ENCODE peak calls at places on chromosomes 6 and 20, in seven cellular contexts. I, O, E, Y, W, B and Z are unnamed samples.

GRCh38 chr6:41451515-41452163 is 94.5 kb upstream of the FOXP4 start:
- DNase-seq in I (no peak), O (no peak), E (peak; percentile 74), Y (peak; percentile 38), W (no peak), B (no peak), Z (no peak)

GRCh38 chr20:50919567-50919966 is 11.7 kb downstream of the ADNP start:
- DNase-seq in I (peak; percentile 98), O (no peak), E (peak; percentile 74), Y (peak; percentile 77), W (peak; percentile 17), B (no peak), Z (peak; percentile 45)

GRCh38 chr6:108782231-108783041 is 65.8 kb upstream of the ARMC2 start:
- DNase-seq in I (peak; percentile 89), O (peak; percentile 76), E (peak; percentile 91), Y (peak; percentile 85), W (peak; percentile 76), B (peak; percentile 82), Z (peak; percentile 91)

GRCh38 chr6:71478834-71479541 is 190.4 kb downstream of the OGFRL1 start:
- DNase-seq in I (peak; percentile 90), O (peak; percentile 98), E (no peak), Y (peak; percentile 97), W (peak; percentile 95), B (no peak), Z (peak; percentile 93)

GRCh38 chr20:58829531-58829941 is 21.2 kb downstream of the GNAS-AS1 start:
- DNase-seq in I (peak; percentile 26), O (peak; percentile 76), E (peak; percentile 64), Y (peak; percentile 25), W (no peak), B (peak; percentile 35), Z (peak; percentile 75)

GRCh38 chr6:15108383-15108715 is 137.5 kb upstream of the JARID2 start:
- DNase-seq in I (no peak), O (no peak), E (no peak), Y (no peak), W (no peak), B (no peak), Z (no peak)

GRCh38 chr6:21771626-21772320 is 178.2 kb downstream of the SOX4 start:
- DNase-seq in I (no peak), O (no peak), E (no peak), Y (peak; percentile 43), W (no peak), B (no peak), Z (no peak)

GRCh38 chr6:106490030-106490429 is 129.5 kb downstream of the CRYBG1 start:
- DNase-seq in I (peak; percentile 23), O (no peak), E (no peak), Y (no peak), W (no peak), B (no peak), Z (no peak)

GRCh38 chr6:29847871-29848630 is 20.4 kb downstream of the HLA-G start:
- DNase-seq in I (peak; percentile 56), O (peak; percentile 61), E (peak; percentile 87), Y (peak; percentile 70), W (peak; percentile 51), B (peak; percentile 77), Z (peak; percentile 82)